ENCODE peak calls at places on chromosomes 4 and X, in five cellular contexts. One of them, this sample, is unnamed.

GRCh38 chrX:56802921-56803848 is 74.1 kb downstream of the NBDY start:
- DNase-seq in uterus: peak; percentile 87
- DNase-seq in endodermal cell: peak; percentile 89
- DNase-seq in brain microvascular endothelial cell: peak; percentile 55
- DNase-seq in IMR-90: peak; percentile 76
- DNase-seq in this sample: no peak

GRCh38 chr4:7607156-7607910 is 172.6 kb upstream of the PSAPL1 start:
- DNase-seq in uterus: no peak
- DNase-seq in endodermal cell: no peak
- DNase-seq in brain microvascular endothelial cell: no peak
- DNase-seq in IMR-90: peak; percentile 16
- DNase-seq in this sample: no peak

GRCh38 chr4:136505020-136505419 is 1027.3 kb downstream of the PCDH18 start:
- DNase-seq in uterus: no peak
- DNase-seq in endodermal cell: no peak
- DNase-seq in brain microvascular endothelial cell: no peak
- DNase-seq in IMR-90: no peak
- DNase-seq in this sample: no peak

GRCh38 chr4:151561551-151562256 is 152.7 kb downstream of the FHIP1A start:
- DNase-seq in uterus: no peak
- DNase-seq in endodermal cell: no peak
- DNase-seq in brain microvascular endothelial cell: no peak
- DNase-seq in IMR-90: peak; percentile 33
- DNase-seq in this sample: peak; percentile 57

GRCh38 chr4:40241936-40242590 is 45.2 kb downstream of the RHOH start:
- DNase-seq in uterus: no peak
- DNase-seq in endodermal cell: no peak
- DNase-seq in brain microvascular endothelial cell: no peak
- DNase-seq in IMR-90: no peak
- DNase-seq in this sample: no peak

GRCh38 chr4:138912714-138913340 is 102.8 kb upstream of the NOCT start:
- DNase-seq in uterus: no peak
- DNase-seq in endodermal cell: no peak
- DNase-seq in brain microvascular endothelial cell: no peak
- DNase-seq in IMR-90: no peak
- DNase-seq in this sample: no peak

GRCh38 chr4:55321707-55322264 is 24.3 kb upstream of the SRD5A3 start:
- DNase-seq in uterus: peak; percentile 74
- DNase-seq in endodermal cell: peak; percentile 94
- DNase-seq in brain microvascular endothelial cell: peak; percentile 85
- DNase-seq in IMR-90: peak; percentile 76
- DNase-seq in this sample: no peak

GRCh38 chr4:187309456-187309855 is 585.8 kb upstream of the FAT1 start:
- DNase-seq in uterus: no peak
- DNase-seq in endodermal cell: no peak
- DNase-seq in brain microvascular endothelial cell: peak; percentile 66
- DNase-seq in IMR-90: peak; percentile 69
- DNase-seq in this sample: peak; percentile 88

GRCh38 chr4:78692815-78693156 is 83.4 kb upstream of the BMP2K start:
- DNase-seq in uterus: no peak
- DNase-seq in endodermal cell: no peak
- DNase-seq in brain microvascular endothelial cell: no peak
- DNase-seq in IMR-90: no peak
- DNase-seq in this sample: no peak

GRCh38 chr4:96992443-96992842 is 1150.8 kb downstream of the STPG2 start:
- DNase-seq in uterus: no peak
- DNase-seq in endodermal cell: no peak
- DNase-seq in brain microvascular endothelial cell: no peak
- DNase-seq in IMR-90: no peak
- DNase-seq in this sample: no peak

DNA sequence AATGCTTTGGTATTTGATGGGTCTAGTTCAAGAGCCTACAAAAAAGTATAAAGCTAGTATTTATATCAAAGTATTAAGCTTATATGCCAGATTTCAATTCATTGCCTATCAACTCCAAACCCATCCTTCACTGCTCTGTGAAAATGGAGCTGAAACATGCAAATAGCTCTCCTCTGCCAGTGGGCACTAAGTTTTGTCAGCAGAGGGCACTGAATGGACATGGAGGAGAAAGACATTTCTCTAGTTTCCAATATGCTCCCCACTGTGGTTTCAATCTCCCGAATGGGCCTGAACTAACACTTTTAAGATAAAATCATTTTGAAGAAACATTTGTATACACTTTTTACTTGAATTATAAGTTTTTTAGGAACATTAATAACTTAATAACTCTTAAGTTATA is 12.4 kb downstream of the PPID start:
- DNase-seq in uterus: no peak
- DNase-seq in endodermal cell: no peak
- DNase-seq in brain microvascular endothelial cell: no peak
- DNase-seq in IMR-90: peak; percentile 8
- DNase-seq in this sample: no peak
- H3K36me3 ChIP-seq in uterus: no peaks in the 10 kb centered on the region
- H3K36me3 ChIP-seq in endodermal cell: peaks cover 86% of the 10 kb centered on the region
- H3K36me3 ChIP-seq in brain microvascular endothelial cell: peaks cover 37% of the 10 kb centered on the region
- H3K36me3 ChIP-seq in IMR-90: peaks cover 30% of the 10 kb centered on the region
- H3K36me3 ChIP-seq in this sample: peaks cover 1% of the 10 kb centered on the region

DNA sequence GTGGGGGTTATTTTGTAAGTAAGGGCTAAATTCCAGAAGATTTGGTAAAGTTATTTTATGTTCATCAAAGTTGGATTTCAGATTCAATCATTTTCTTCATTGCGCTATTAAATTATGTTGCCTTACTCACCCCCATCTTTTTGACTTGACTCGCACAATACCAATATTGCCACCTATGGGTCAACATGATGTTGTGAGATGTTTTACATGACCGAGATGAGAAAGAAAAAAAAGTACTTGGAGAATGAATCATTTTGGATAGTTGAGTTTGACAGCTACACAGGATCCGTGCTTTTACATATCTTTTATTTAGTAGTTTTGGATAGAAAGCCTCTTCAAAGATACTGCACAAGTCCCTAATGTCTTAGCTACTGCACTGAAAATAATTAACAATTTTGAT is 224.2 kb upstream of the EMCN start:
- DNase-seq in uterus: no peak
- DNase-seq in endodermal cell: no peak
- DNase-seq in brain microvascular endothelial cell: peak; percentile 40
- DNase-seq in IMR-90: peak; percentile 19
- DNase-seq in this sample: no peak
- TF ChIP-seq CTCF in uterus: peak; percentile 42
- TF ChIP-seq CTCF in endodermal cell: peak; percentile 61
- TF ChIP-seq CTCF in brain microvascular endothelial cell: peak; percentile 54
- TF ChIP-seq CTCF in IMR-90: peak; percentile 30
- TF ChIP-seq CTCF in this sample: peak; percentile 27

GRCh38 chr4:146486565-146486964 is 35.2 kb downstream of the SLC10A7 start:
- DNase-seq in uterus: no peak
- DNase-seq in endodermal cell: no peak
- DNase-seq in brain microvascular endothelial cell: no peak
- DNase-seq in IMR-90: no peak
- DNase-seq in this sample: no peak
- H3K36me3 ChIP-seq in uterus: no peaks in the 10 kb centered on the region
- H3K36me3 ChIP-seq in endodermal cell: no peaks in the 10 kb centered on the region
- H3K36me3 ChIP-seq in brain microvascular endothelial cell: no peaks in the 10 kb centered on the region
- H3K36me3 ChIP-seq in IMR-90: peaks cover 2% of the 10 kb centered on the region
- H3K36me3 ChIP-seq in this sample: no peaks in the 10 kb centered on the region

GRCh38 chrX:148567779-148568178 is 67.4 kb downstream of the AFF2 start:
- DNase-seq in uterus: no peak
- DNase-seq in endodermal cell: no peak
- DNase-seq in brain microvascular endothelial cell: no peak
- DNase-seq in IMR-90: no peak
- DNase-seq in this sample: no peak
- TF ChIP-seq CTCF in uterus: no peak
- TF ChIP-seq CTCF in endodermal cell: no peak
- TF ChIP-seq CTCF in brain microvascular endothelial cell: no peak
- TF ChIP-seq CTCF in IMR-90: no peak
- TF ChIP-seq CTCF in this sample: no peak

DNA sequence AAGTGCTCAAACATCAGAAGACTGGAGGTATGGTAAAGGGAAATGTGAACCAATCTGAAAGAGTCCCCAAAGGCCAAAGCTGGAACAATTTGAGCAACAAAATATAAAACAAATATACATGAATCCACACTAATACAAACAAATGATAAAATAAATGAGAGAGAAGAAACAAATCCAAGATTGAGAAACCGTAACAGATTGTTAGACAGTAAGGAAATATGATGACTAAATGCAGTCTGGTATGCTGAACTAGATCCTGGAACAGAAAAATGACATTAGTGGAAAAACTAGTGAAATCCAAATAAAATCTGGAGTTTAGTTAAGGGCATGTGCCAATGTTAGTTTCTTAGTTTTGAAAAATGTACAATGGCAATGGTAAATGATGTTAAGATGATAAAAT is 15.9 kb downstream of the PPA2 start:
- DNase-seq in uterus: no peak
- DNase-seq in endodermal cell: no peak
- DNase-seq in brain microvascular endothelial cell: no peak
- DNase-seq in IMR-90: peak; percentile 42
- DNase-seq in this sample: no peak
- H3K36me3 ChIP-seq in uterus: no peaks in the 10 kb centered on the region
- H3K36me3 ChIP-seq in endodermal cell: peaks cover 16% of the 10 kb centered on the region
- H3K36me3 ChIP-seq in brain microvascular endothelial cell: no peaks in the 10 kb centered on the region
- H3K36me3 ChIP-seq in IMR-90: peaks cover 2% of the 10 kb centered on the region
- H3K36me3 ChIP-seq in this sample: no peaks in the 10 kb centered on the region

GRCh38 chr4:41748074-41748787 is at the start of gene PHOX2B:
- DNase-seq in uterus: no peak
- DNase-seq in endodermal cell: peak; percentile 63
- DNase-seq in brain microvascular endothelial cell: no peak
- DNase-seq in IMR-90: no peak
- DNase-seq in this sample: no peak
- TF ChIP-seq CTCF in uterus: no peak
- TF ChIP-seq CTCF in endodermal cell: no peak
- TF ChIP-seq CTCF in brain microvascular endothelial cell: no peak
- TF ChIP-seq CTCF in IMR-90: no peak
- TF ChIP-seq CTCF in this sample: no peak

GRCh38 chr4:81449018-81449417 is 22.7 kb downstream of the RASGEF1B start:
- DNase-seq in uterus: no peak
- DNase-seq in endodermal cell: no peak
- DNase-seq in brain microvascular endothelial cell: no peak
- DNase-seq in IMR-90: peak; percentile 40
- DNase-seq in this sample: no peak
- H3K36me3 ChIP-seq in uterus: no peaks in the 10 kb centered on the region
- H3K36me3 ChIP-seq in endodermal cell: peaks cover 87% of the 10 kb centered on the region
- H3K36me3 ChIP-seq in brain microvascular endothelial cell: no peaks in the 10 kb centered on the region
- H3K36me3 ChIP-seq in IMR-90: no peaks in the 10 kb centered on the region
- H3K36me3 ChIP-seq in this sample: no peaks in the 10 kb centered on the region

DNA sequence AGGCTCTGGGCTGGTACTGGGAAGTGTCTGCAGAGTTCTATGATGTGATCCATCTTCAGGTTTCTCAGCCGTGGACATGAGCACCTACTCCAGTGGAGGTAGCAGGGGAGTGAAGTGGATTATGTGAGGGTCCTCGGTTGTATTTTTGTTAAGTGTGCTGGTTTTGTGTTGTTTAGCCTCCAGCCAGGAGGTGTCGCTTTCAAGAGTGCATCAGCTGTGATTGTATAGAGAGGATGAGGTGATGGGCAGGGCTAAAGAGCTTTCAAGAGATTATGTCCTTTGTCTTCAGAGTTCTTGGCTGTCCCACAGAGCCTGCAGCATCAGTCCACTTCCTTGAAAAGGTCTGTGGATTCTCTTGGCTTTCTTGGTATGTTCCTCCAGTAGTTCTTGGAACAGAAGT is 256.6 kb downstream of the STK32B start:
- DNase-seq in uterus: no peak
- DNase-seq in endodermal cell: no peak
- DNase-seq in brain microvascular endothelial cell: no peak
- DNase-seq in IMR-90: no peak
- DNase-seq in this sample: no peak
- TF ChIP-seq CTCF in uterus: no peak
- TF ChIP-seq CTCF in endodermal cell: no peak
- TF ChIP-seq CTCF in brain microvascular endothelial cell: no peak
- TF ChIP-seq CTCF in IMR-90: no peak
- TF ChIP-seq CTCF in this sample: no peak

GRCh38 chr4:53967971-53968370 is 96.4 kb downstream of the CHIC2 start:
- DNase-seq in uterus: no peak
- DNase-seq in endodermal cell: no peak
- DNase-seq in brain microvascular endothelial cell: no peak
- DNase-seq in IMR-90: peak; percentile 40
- DNase-seq in this sample: no peak
- H3K36me3 ChIP-seq in uterus: no peaks in the 10 kb centered on the region
- H3K36me3 ChIP-seq in endodermal cell: no peaks in the 10 kb centered on the region
- H3K36me3 ChIP-seq in brain microvascular endothelial cell: no peaks in the 10 kb centered on the region
- H3K36me3 ChIP-seq in IMR-90: no peaks in the 10 kb centered on the region
- H3K36me3 ChIP-seq in this sample: no peaks in the 10 kb centered on the region

This sample was measured in BJ.